ENCODE peak calls at places on chromosomes 16 and 17, in ten cellular contexts. Q is psoas muscle, Z is HFFc6, N is progenitor cell of endocrine pancreas, H is Peyer's patch, I is heart right ventricle, C is tibial artery, O is NB4, U is IMR-90, B is ascending aorta. D is an unnamed sample.

GRCh38 chr17:80785477-80786178 is 206.0 kb upstream of the CHMP6 start:
- DNase-seq in Q (no peak), Z (no peak), N (no peak), H (no peak), I (no peak), C (no peak), O (no peak), U (no peak), B (no peak), D (no peak)

GRCh38 chr16:55835578-55835977 is 2.7 kb upstream of the CES1 start:
- DNase-seq in Q (peak; percentile 28), Z (no peak), N (no peak), H (no peak), I (peak; percentile 20), C (peak; percentile 84), O (peak; percentile 72), U (no peak), B (no peak), D (no peak)

GRCh38 chr17:48294989-48295892 is 134.8 kb downstream of the SKAP1 start:
- DNase-seq in Q (no peak), Z (no peak), N (no peak), H (no peak), I (no peak), C (no peak), O (peak; percentile 67), U (no peak), B (no peak), D (no peak)

GRCh38 chr16:20111143-20111542 is 37.5 kb upstream of the GPR139 start:
- DNase-seq in Q (no peak), Z (no peak), N (no peak), H (no peak), I (no peak), C (no peak), O (no peak), U (no peak), B (no peak), D (no peak)

GRCh38 chr17:57892146-57892819 is 42.4 kb upstream of the MRPS23 start:
- DNase-seq in Q (peak; percentile 90), Z (peak; percentile 85), N (peak; percentile 91), H (peak; percentile 78), I (peak; percentile 87), C (peak; percentile 89), O (peak; percentile 83), U (peak; percentile 84), B (peak; percentile 70), D (peak; percentile 87)

GRCh38 chr16:8850279-8850885 is 18.4 kb downstream of the CARHSP1 start:
- DNase-seq in Q (peak; percentile 65), Z (peak; percentile 72), N (no peak), H (no peak), I (peak; percentile 64), C (no peak), O (peak; percentile 92), U (peak; percentile 87), B (no peak), D (no peak)

GRCh38 chr16:11492808-11493530 is 93.8 kb downstream of the LITAF start:
- DNase-seq in Q (no peak), Z (no peak), N (no peak), H (no peak), I (no peak), C (no peak), O (no peak), U (no peak), B (no peak), D (no peak)

GRCh38 chr16:74748710-74749073 is 25.9 kb downstream of the FA2H start:
- DNase-seq in Q (no peak), Z (no peak), N (no peak), H (no peak), I (no peak), C (no peak), O (no peak), U (no peak), B (no peak), D (no peak)

GRCh38 chr16:4273858-4274291 is 1.1 kb upstream of the TFAP4 start:
- DNase-seq in Q (peak; percentile 64), Z (peak; percentile 19), N (no peak), H (peak; percentile 37), I (peak; percentile 70), C (peak; percentile 36), O (peak; percentile 79), U (peak; percentile 22), B (no peak), D (peak; percentile 78)

GRCh38 chr16:74743668-74744299 is 30.8 kb downstream of the FA2H start:
- DNase-seq in Q (no peak), Z (peak; percentile 47), N (no peak), H (peak; percentile 20), I (no peak), C (no peak), O (no peak), U (peak; percentile 79), B (no peak), D (no peak)

GRCh38 chr17:859461-860195 is 77.5 kb downstream of the MRM3 start:
- DNase-seq in Q (peak; percentile 41), Z (peak; percentile 32), N (no peak), H (no peak), I (peak; percentile 65), C (no peak), O (no peak), U (peak; percentile 60), B (no peak), D (no peak)

GRCh38 chr17:75074532-75074931 is 13.2 kb upstream of the SLC16A5 start:
- DNase-seq in Q (no peak), Z (no peak), N (no peak), H (no peak), I (no peak), C (no peak), O (no peak), U (no peak), B (no peak), D (no peak)

GRCh38 chr17:1431631-1432104 is 24.4 kb downstream of the CRK start:
- DNase-seq in Q (no peak), Z (no peak), N (no peak), H (no peak), I (no peak), C (no peak), O (no peak), U (no peak), B (no peak), D (no peak)

GRCh38 chr17:81414751-81415516 is 19.7 kb downstream of the BAHCC1 start:
- DNase-seq in Q (no peak), Z (no peak), N (no peak), H (no peak), I (no peak), C (no peak), O (no peak), U (no peak), B (no peak), D (no peak)

GRCh38 chr16:86846136-86846535 is 267.8 kb downstream of the FOXL1 start:
- DNase-seq in Q (no peak), Z (no peak), N (no peak), H (no peak), I (no peak), C (no peak), O (no peak), U (peak; percentile 55), B (no peak), D (no peak)

DNA sequence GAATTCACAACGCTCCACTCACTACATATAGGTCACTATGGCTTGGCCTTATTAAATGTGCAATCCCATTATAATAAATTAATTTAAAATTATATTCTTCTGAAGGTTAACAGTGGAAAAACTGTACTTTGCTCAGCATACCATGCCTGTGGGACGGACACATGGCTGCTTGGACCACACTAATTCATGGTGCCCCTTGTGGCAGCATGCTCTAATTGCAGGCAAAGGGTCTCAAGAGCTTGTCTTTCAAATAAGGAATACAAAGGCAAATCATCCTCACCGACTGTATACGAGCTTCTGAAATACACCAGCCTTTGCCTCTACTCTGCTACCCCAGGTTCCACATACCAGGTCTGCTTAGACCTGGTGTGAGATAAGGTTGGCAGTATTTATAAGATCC is 11.7 kb downstream of the SMPD3 start:
- DNase-seq in Q (no peak), Z (no peak), N (no peak), H (no peak), I (no peak), C (no peak), O (peak; percentile 58), U (no peak), B (no peak), D (no peak)
- TF ChIP-seq CTCF in Q (no peak), Z (peak; percentile 67), N (peak; percentile 35), H (peak; percentile 29), I (peak; percentile 21), C (no peak), O (peak; percentile 75), U (no peak), B (no peak), D (peak; percentile 72)

GRCh38 chr16:69106491-69107291 is 1.2 kb downstream of the HAS3 start:
- DNase-seq in Q (no peak), Z (no peak), N (no peak), H (no peak), I (no peak), C (no peak), O (no peak), U (no peak), B (no peak), D (no peak)

GRCh38 chr16:69108069-69108904 is 2.8 kb downstream of the HAS3 start:
- DNase-seq in Q (no peak), Z (no peak), N (no peak), H (no peak), I (no peak), C (no peak), O (no peak), U (no peak), B (no peak), D (no peak)

GRCh38 chr16:69107311-69107962 is 2.0 kb downstream of the HAS3 start:
- DNase-seq in Q (peak; percentile 33), Z (no peak), N (no peak), H (no peak), I (peak; percentile 32), C (no peak), O (no peak), U (no peak), B (no peak), D (no peak)

GRCh38 chr16:69108905-69109252 is 3.4 kb downstream of the HAS3 start:
- DNase-seq in Q (no peak), Z (no peak), N (no peak), H (no peak), I (no peak), C (no peak), O (no peak), U (no peak), B (no peak), D (no peak)

GRCh38 chr16:69105501-69106361 is at the start of gene HAS3:
- DNase-seq in Q (no peak), Z (peak; percentile 28), N (peak; percentile 53), H (no peak), I (no peak), C (no peak), O (peak; percentile 81), U (peak; percentile 48), B (no peak), D (no peak)
- TF ChIP-seq CTCF in Q (peak; percentile 8), Z (peak; percentile 44), N (peak; percentile 4), H (peak; percentile 45), I (peak; percentile 30), C (no peak), O (peak; percentile 47), U (peak; percentile 36), B (no peak), D (no peak)

GRCh38 chr16:84959045-84959576 is 52.2 kb downstream of the ZDHHC7 start:
- DNase-seq in Q (no peak), Z (no peak), N (no peak), H (no peak), I (no peak), C (no peak), O (peak; percentile 77), U (no peak), B (no peak), D (no peak)
- TF ChIP-seq CTCF in Q (no peak), Z (peak; percentile 73), N (peak; percentile 42), H (no peak), I (no peak), C (no peak), O (peak; percentile 79), U (peak; percentile 43), B (no peak), D (peak; percentile 46)

GRCh38 chr16:17258848-17259713 is 211.7 kb downstream of the XYLT1 start:
- DNase-seq in Q (no peak), Z (no peak), N (no peak), H (peak; percentile 64), I (no peak), C (peak; percentile 24), O (peak; percentile 45), U (peak; percentile 6), B (no peak), D (no peak)
- TF ChIP-seq CTCF in Q (no peak), Z (no peak), N (no peak), H (peak; percentile 7), I (no peak), C (no peak), O (peak; percentile 2), U (no peak), B (no peak), D (no peak)

D was measured in type B pancreatic cell.